ENCODE peak calls at places on chromosomes 5 and 9, in five cellular contexts. W, L, I, C and Z are unnamed samples. For H3K4me1, the result is how much of the 10 kb centered on the place peaks cover.

GRCh38 chr5:132498686-132499271 is 8.2 kb upstream of the IRF1 start:
- DNase-seq in W (no peak), C (no peak), L (no peak), I (no peak), Z (no peak)

GRCh38 chr5:170145462-170145861 is 39.8 kb downstream of the FOXI1 start:
- DNase-seq in C (no peak), I (no peak), W (no peak), L (no peak), Z (no peak)

GRCh38 chr5:148984333-148984732 is 78.5 kb downstream of the SH3TC2 start:
- DNase-seq in I (peak), L (no peak), C (no peak), W (no peak), Z (no peak)

GRCh38 chr5:96478983-96479382 is 45.9 kb upstream of the PCSK1 start:
- DNase-seq in W (no peak), I (no peak), L (no peak), C (no peak), Z (no peak)

GRCh38 chr5:163658702-163659567 is 153.5 kb downstream of the MAT2B start:
- DNase-seq in W (no peak), L (no peak), C (no peak), I (no peak), Z (no peak)

GRCh38 chr9:7192266-7192665 is 434.5 kb downstream of the KDM4C start:
- DNase-seq in C (no peak), I (no peak), L (no peak), W (no peak), Z (no peak)

GRCh38 chr9:1732670-1733069 is 282.5 kb upstream of the SMARCA2 start:
- DNase-seq in I (no peak), L (no peak), W (no peak), C (no peak), Z (no peak)

GRCh38 chr5:35926389-35927051 is 11.9 kb downstream of the CAPSL start:
- DNase-seq in C (no peak), I (peak), W (no peak), L (no peak), Z (no peak)

GRCh38 chr9:107710552-107710951 is 221.0 kb upstream of the KLF4 start:
- DNase-seq in L (no peak), W (no peak), I (no peak), C (no peak), Z (no peak)

GRCh38 chr5:132759114-132760042 is 12.2 kb downstream of the CCNI2 start:
- DNase-seq in L (no peak), I (peak), C (no peak), W (no peak), Z (no peak)

GRCh38 chr5:15391648-15392392 is 108.2 kb upstream of the FBXL7 start:
- DNase-seq in I (no peak), L (no peak), W (no peak), C (no peak), Z (no peak)

GRCh38 chr9:126534431-126535186 is 79.1 kb upstream of the LMX1B start:
- DNase-seq in L (no peak), C (peak), I (no peak), W (no peak), Z (no peak)

GRCh38 chr9:7374966-7375650 is 424.5 kb downstream of the DMAC1 start:
- DNase-seq in W (no peak), C (no peak), I (no peak), L (no peak), Z (no peak)

GRCh38 chr5:109739741-109740140 is 50.0 kb downstream of the MAN2A1 start:
- DNase-seq in I (peak), L (no peak), C (no peak), W (no peak), Z (no peak)

GRCh38 chr9:2015581-2016410 is 649 bp downstream of the SMARCA2 start:
- DNase-seq in I (peak), L (peak), C (peak), W (peak), Z (peak)

GRCh38 chr5:130773813-130774212 is 391.2 kb downstream of the HINT1 start:
- DNase-seq in L (no peak), C (no peak), I (peak), W (no peak), Z (no peak)

GRCh38 chr9:121735065-121735791 is 83.8 kb downstream of the DAB2IP start:
- DNase-seq in W (no peak), C (no peak), L (no peak), I (peak), Z (no peak)

GRCh38 chr9:81492710-81493447 is 196.5 kb downstream of the TLE1 start:
- DNase-seq in L (no peak), C (no peak), I (peak), W (no peak), Z (no peak)

GRCh38 chr5:143120460-143121134 is 282.9 kb downstream of the NR3C1 start:
- DNase-seq in L (no peak), C (no peak), W (no peak), I (no peak), Z (no peak)

GRCh38 chr9:135320943-135321342 is 158.6 kb upstream of the PPP1R26 start:
- DNase-seq in I (no peak), L (no peak), C (peak), W (no peak), Z (no peak)

GRCh38 chr9:70519912-70520724 is 105.7 kb upstream of the KLF9 start:
- DNase-seq in W (no peak), I (no peak), L (no peak), C (no peak), Z (no peak)

GRCh38 chr9:78919701-78920100 is 622.8 kb downstream of the PSAT1 start:
- DNase-seq in C (no peak), I (no peak), L (no peak), W (no peak), Z (no peak)

GRCh38 chr5:31149072-31149471 is 44.4 kb upstream of the CDH6 start:
- DNase-seq in L (no peak), W (no peak), I (no peak), C (no peak), Z (no peak)

GRCh38 chr9:120935383-120935857 is 8.8 kb upstream of the TRAF1 start:
- DNase-seq in L (peak), C (peak), I (peak), W (peak), Z (peak)

GRCh38 chr9:3419892-3420291 is 105.9 kb downstream of the RFX3 start:
- DNase-seq in W (no peak), I (no peak), L (no peak), C (no peak), Z (no peak)

DNA sequence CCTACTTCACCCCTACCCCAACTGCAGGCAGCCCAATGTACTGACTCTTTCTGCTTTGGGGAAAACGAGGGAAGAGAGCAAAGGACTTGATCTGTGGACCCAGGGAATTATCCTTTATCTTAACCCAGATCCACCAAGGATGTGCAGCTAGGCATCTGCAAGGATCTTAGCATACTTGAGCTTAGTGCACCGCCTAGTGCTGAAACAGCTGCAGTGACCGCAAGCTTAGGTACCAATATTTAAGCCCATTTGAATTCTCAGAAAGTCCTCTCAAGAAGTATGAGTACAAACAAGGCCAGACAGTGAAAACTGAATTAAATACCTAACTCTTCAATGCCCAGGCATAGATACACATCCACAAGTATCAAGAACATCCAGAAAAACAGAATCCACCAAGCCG is 576.7 kb upstream of the ADAMTS16 start:
- DNase-seq in I (no peak), C (no peak), W (no peak), L (no peak), Z (no peak)
- H3K4me1 ChIP-seq in I (under half), C (under half), W (under half), L (under half), Z (under half)

GRCh38 chr9:89978185-89978584 is 373.4 kb downstream of the GADD45G start:
- DNase-seq in C (no peak), W (no peak), I (no peak), L (no peak), Z (no peak)
- TF ChIP-seq CTCF in C (peak), W (no peak), I (no peak), L (peak), Z (peak)

GRCh38 chr5:98783051-98783649 is 9.7 kb downstream of the RGMB start:
- DNase-seq in C (no peak), I (no peak), L (no peak), W (no peak), Z (no peak)

GRCh38 chr5:98787131-98787719 is 13.8 kb downstream of the RGMB start:
- DNase-seq in C (no peak), I (no peak), W (no peak), L (no peak), Z (no peak)

GRCh38 chr5:98786178-98786853 is 12.9 kb downstream of the RGMB start:
- DNase-seq in W (no peak), L (no peak), I (no peak), C (no peak), Z (no peak)

GRCh38 chr5:98784411-98784810 is 10.9 kb downstream of the RGMB start:
- DNase-seq in W (no peak), C (no peak), L (no peak), I (no peak), Z (no peak)

GRCh38 chr5:98785244-98785643 is 11.8 kb downstream of the RGMB start:
- DNase-seq in W (no peak), C (no peak), I (no peak), L (no peak), Z (no peak)
- H3K4me1 ChIP-seq in W (under half), C (under half), I (under half), L (under half), Z (half or more)

GRCh38 chr5:181167814-181168488 is 20.6 kb downstream of the OR2V2 start:
- DNase-seq in L (no peak), C (no peak), I (no peak), W (no peak), Z (no peak)
- TF ChIP-seq CTCF in L (peak), C (peak), I (no peak), W (no peak), Z (peak)

GRCh38 chr9:98236881-98237487 is 18.5 kb downstream of the TBC1D2 start:
- DNase-seq in C (no peak), I (no peak), L (no peak), W (peak), Z (no peak)
- H3K4me1 ChIP-seq in C (under half), I (under half), L (under half), W (under half), Z (under half)